ENCODE peak calls at places on chromosomes 5 and 9, in five cellular contexts. Z is cardiac fibroblast; K is stimulated activated CD4-positive, alpha-beta T cell treated with anti-CD3 and anti-CD28 coated beads, Interleukin-1b, Interleukin-23, amount 100 ng/mL, for 1 hour; V is amygdala; T is fibroblast of the conjunctiva. O is an unnamed sample.

GRCh38 chr5:526456-527088 is 2.3 kb upstream of the SLC9A3 start:
- DNase-seq in Z (no peak), K (no peak), V (no peak), T (no peak), O (no peak)

GRCh38 chr5:115623632-115624031 is 2.2 kb downstream of the TMED7 start:
- DNase-seq in Z (no peak), K (no peak), V (no peak), T (no peak), O (no peak)

GRCh38 chr9:5408596-5408995 is 29.1 kb downstream of the PLGRKT start:
- DNase-seq in Z (no peak), K (no peak), V (no peak), T (no peak), O (no peak)

GRCh38 chr9:14358523-14358922 is 44.6 kb upstream of the NFIB start:
- DNase-seq in Z (no peak), K (no peak), V (no peak), T (no peak), O (peak; percentile 58)

GRCh38 chr9:132356276-132356924 is 1.6 kb upstream of the SETX start:
- DNase-seq in Z (no peak), K (no peak), V (no peak), T (no peak), O (no peak)

GRCh38 chr5:35926389-35927051 is 11.9 kb downstream of the CAPSL start:
- DNase-seq in Z (peak; percentile 60), K (peak; percentile 39), V (peak; percentile 86), T (peak; percentile 30), O (peak; percentile 68)

GRCh38 chr5:118919016-118919415 is 69.3 kb downstream of the DTWD2 start:
- DNase-seq in Z (no peak), K (no peak), V (no peak), T (peak; percentile 46), O (peak; percentile 31)

GRCh38 chr9:134219721-134220060 is 55.3 kb upstream of the RNU6ATAC start:
- DNase-seq in Z (no peak), K (no peak), V (no peak), T (no peak), O (no peak)

GRCh38 chr9:87080512-87081225 is 133.4 kb upstream of the GAS1 start:
- DNase-seq in Z (peak; percentile 90), K (no peak), V (no peak), T (no peak), O (peak; percentile 52)

GRCh38 chr5:125411163-125412050 is 665.0 kb upstream of the ZNF608 start:
- DNase-seq in Z (peak; percentile 76), K (no peak), V (no peak), T (peak; percentile 66), O (peak; percentile 67)

GRCh38 chr5:180097926-180098325 is 26.4 kb upstream of the RNF130 start:
- DNase-seq in Z (no peak), K (no peak), V (no peak), T (no peak), O (no peak)

GRCh38 chr5:1759378-1759970 is 40.2 kb downstream of the MRPL36 start:
- DNase-seq in Z (no peak), K (no peak), V (no peak), T (no peak), O (no peak)

GRCh38 chr9:83536332-83536731 is 1.9 kb downstream of the FRMD3 start:
- DNase-seq in Z (no peak), K (no peak), V (no peak), T (no peak), O (peak; percentile 11)

GRCh38 chr5:74392698-74393431 is 247.7 kb downstream of the ENC1 start:
- DNase-seq in Z (peak; percentile 45), K (no peak), V (no peak), T (no peak), O (peak; percentile 43)